ENCODE peak calls at places on chromosome 20, in four cellular contexts. S, N, P and Q are unnamed samples.
A peak's percentile ranks its signal among the peaks of the same experiment; 100 is the strongest.

GRCh38 chr20:34209111-34209510 is 32.1 kb upstream of the ASIP start:
- DNase-seq in S (no peak), N (no peak), P (no peak), Q (no peak)

GRCh38 chr20:64038579-64039292 is 2.8 kb downstream of the C20orf204 start:
- DNase-seq in S (peak; percentile 89), N (peak; percentile 85), P (peak; percentile 70), Q (no peak)

GRCh38 chr20:25285856-25286798 is 38.2 kb downstream of the PYGB start:
- DNase-seq in S (peak; percentile 59), N (no peak), P (peak; percentile 7), Q (no peak)

GRCh38 chr20:58690851-58691250 is 1.7 kb upstream of the NPEPL1 start:
- DNase-seq in S (no peak), N (no peak), P (no peak), Q (peak; percentile 90)

GRCh38 chr20:56166781-56167465 is 81.6 kb upstream of the MC3R start:
- DNase-seq in S (no peak), N (no peak), P (no peak), Q (no peak)

GRCh38 chr20:48283470-48284110 is 498.3 kb upstream of the SULF2 start:
- DNase-seq in S (peak; percentile 68), N (no peak), P (no peak), Q (no peak)

GRCh38 chr20:22379472-22379871 is 204.9 kb downstream of the FOXA2 start:
- DNase-seq in S (no peak), N (no peak), P (no peak), Q (no peak)

GRCh38 chr20:36519012-36519719 is 22.2 kb upstream of the MYL9 start:
- DNase-seq in S (no peak), N (no peak), P (no peak), Q (no peak)

GRCh38 chr20:33826270-33826897 is 15.2 kb downstream of the CHMP4B start:
- DNase-seq in S (no peak), N (no peak), P (peak; percentile 62), Q (no peak)

GRCh38 chr20:37081717-37082289 is 14.0 kb downstream of the RBL1 start:
- DNase-seq in S (no peak), N (no peak), P (no peak), Q (no peak)

GRCh38 chr20:25198663-25199363 is 3.3 kb downstream of the ENTPD6 start:
- DNase-seq in S (no peak), N (no peak), P (no peak), Q (no peak)

GRCh38 chr20:12949429-12949980 is 59.3 kb upstream of the SPTLC3 start:
- DNase-seq in S (no peak), N (no peak), P (no peak), Q (no peak)

GRCh38 chr20:60903325-60903958 is 348.6 kb upstream of the CDH4 start:
- DNase-seq in S (no peak), N (no peak), P (no peak), Q (no peak)

GRCh38 chr20:41256516-41256915 is 61.0 kb downstream of the ZHX3 start:
- DNase-seq in S (no peak), N (no peak), P (no peak), Q (no peak)

GRCh38 chr20:58471161-58471834 is 43.9 kb downstream of the APCDD1L start:
- DNase-seq in S (peak; percentile 64), N (no peak), P (peak; percentile 35), Q (no peak)

GRCh38 chr20:31691646-31692275 is 30.9 kb downstream of the BCL2L1 start:
- DNase-seq in S (no peak), N (no peak), P (no peak), Q (no peak)

GRCh38 chr20:35042268-35042667 is 50.3 kb downstream of the TRPC4AP start:
- DNase-seq in S (no peak), N (no peak), P (no peak), Q (no peak)

GRCh38 chr20:37194616-37195015 is 15.3 kb upstream of the MROH8 start:
- DNase-seq in S (no peak), N (no peak), P (no peak), Q (no peak)

GRCh38 chr20:31390490-31390889 is at the start of gene DEFB119:
- DNase-seq in S (no peak), N (no peak), P (peak; percentile 47), Q (no peak)

GRCh38 chr20:56522311-56522710 is 2.2 kb upstream of the FAM209A start:
- DNase-seq in S (peak; percentile 49), N (no peak), P (no peak), Q (no peak)

GRCh38 chr20:23086931-23087411 is 847 bp upstream of the CD93 start:
- DNase-seq in S (no peak), N (no peak), P (no peak), Q (no peak)

GRCh38 chr20:47676219-47676721 is 109.0 kb downstream of the SULF2 start:
- DNase-seq in S (peak; percentile 55), N (no peak), P (peak; percentile 38), Q (no peak)

GRCh38 chr20:33811763-33812672 is 870 bp downstream of the CHMP4B start:
- DNase-seq in S (peak; percentile 81), N (peak; percentile 77), P (no peak), Q (no peak)

GRCh38 chr20:37524221-37524700 is 3.2 kb downstream of the NNAT start:
- DNase-seq in S (no peak), N (no peak), P (peak; percentile 86), Q (no peak)

GRCh38 chr20:19992996-19993908 is 23.9 kb upstream of the NAA20 start:
- DNase-seq in S (no peak), N (peak; percentile 76), P (no peak), Q (no peak)

GRCh38 chr20:584375-585301 is 25.5 kb downstream of the TCF15 start:
- DNase-seq in S (no peak), N (no peak), P (no peak), Q (no peak)

GRCh38 chr20:592506-592905 is 17.6 kb downstream of the TCF15 start:
- DNase-seq in S (no peak), N (no peak), P (no peak), Q (no peak)

GRCh38 chr20:591941-592340 is 18.2 kb downstream of the TCF15 start:
- DNase-seq in S (no peak), N (no peak), P (no peak), Q (no peak)

GRCh38 chr20:588476-588875 is 21.6 kb downstream of the TCF15 start:
- DNase-seq in S (no peak), N (no peak), P (no peak), Q (no peak)

DNA sequence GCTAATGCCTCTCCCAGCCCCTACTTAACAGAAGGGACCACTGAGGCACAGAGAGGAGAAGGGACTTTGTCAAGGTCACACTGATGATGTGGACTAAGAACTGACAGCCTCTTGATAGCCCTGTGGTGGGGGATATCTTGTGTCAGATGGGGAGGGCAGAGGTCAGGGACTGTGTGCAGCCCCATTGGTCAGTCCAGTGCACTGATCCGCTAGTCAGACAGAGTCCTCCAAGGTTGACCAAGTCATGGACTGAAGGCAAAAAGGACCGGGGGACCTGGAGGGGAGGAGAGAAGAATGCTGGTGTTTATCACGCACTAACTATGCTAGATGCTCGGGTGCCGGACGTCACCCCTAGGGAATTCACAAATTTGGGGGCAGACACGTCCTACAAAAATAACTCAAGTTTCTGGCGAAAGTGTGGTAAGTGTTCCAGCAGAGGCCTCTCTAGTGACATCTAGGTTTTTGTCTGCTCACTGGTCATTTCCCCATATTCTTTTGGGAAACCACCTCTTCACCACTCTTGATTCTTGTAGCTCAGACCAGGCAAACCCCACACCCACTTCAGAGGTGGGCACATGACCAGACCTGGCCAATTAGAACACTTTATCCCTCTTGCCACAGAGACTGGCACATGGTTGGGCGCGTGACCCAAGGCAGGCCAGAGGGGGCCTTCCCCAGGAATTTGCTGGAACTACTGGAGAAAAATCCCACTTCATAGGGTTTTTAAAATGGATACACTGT is 21.0 kb downstream of the TCF15 start:
- DNase-seq in S (peak; percentile 55), N (no peak), P (no peak), Q (no peak)
- TF ChIP-seq CTCF in S (no peak), N (no peak), P (no peak), Q (no peak)

GRCh38 chr20:4885877-4886276 is 115.4 kb downstream of the SLC23A2 start:
- DNase-seq in S (no peak), N (no peak), P (no peak), Q (no peak)

GRCh38 chr20:4880051-4880450 is 121.3 kb downstream of the SLC23A2 start:
- DNase-seq in S (no peak), N (no peak), P (no peak), Q (no peak)

GRCh38 chr20:4886771-4887527 is 114.4 kb downstream of the SLC23A2 start:
- DNase-seq in S (no peak), N (no peak), P (no peak), Q (no peak)

GRCh38 chr20:4883546-4883945 is 117.8 kb downstream of the SLC23A2 start:
- DNase-seq in S (no peak), N (no peak), P (no peak), Q (no peak)

DNA sequence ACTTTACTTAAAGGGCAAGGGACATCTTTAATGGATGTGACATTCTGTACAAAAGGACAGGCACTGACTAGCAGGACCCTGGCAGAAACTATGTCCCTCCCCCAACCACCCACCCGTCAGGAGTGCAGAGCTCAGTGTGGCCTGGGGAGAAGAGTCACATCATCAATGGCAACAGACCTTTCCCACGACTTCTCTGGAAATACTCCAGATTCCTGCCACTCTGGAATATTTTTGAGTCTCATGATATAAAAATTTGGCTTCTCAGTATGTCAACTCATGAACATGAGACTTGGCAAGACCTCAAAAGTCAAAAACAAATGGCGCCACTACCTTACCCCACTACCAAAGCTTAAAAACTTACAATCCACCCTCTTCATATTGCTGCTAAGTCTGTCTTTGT is 118.3 kb downstream of the SLC23A2 start:
- DNase-seq in S (no peak), N (no peak), P (no peak), Q (no peak)
- TF ChIP-seq CTCF in S (no peak), N (no peak), P (no peak), Q (no peak)

DNA sequence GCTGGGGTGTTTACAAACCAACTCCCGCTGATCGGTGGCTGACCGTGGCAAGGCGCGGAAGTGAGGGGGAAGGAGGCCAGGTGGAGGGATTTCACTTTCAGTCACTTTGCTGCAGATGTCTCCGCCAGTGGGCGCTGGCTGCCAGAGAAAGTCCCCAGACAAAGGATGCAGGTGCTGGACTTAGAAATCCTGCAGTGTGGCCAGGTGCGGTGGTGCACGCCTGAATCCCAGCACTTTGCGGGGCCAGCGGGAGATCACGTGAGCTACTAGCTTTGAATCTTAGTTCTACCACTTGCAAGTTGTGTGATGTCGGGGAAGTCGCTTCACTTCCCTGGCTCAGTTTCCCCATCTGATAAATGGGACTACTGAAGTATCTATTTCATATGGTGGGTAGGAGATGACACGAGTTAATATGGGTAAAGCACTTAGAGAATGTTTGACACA is 180.4 kb downstream of the ZNF217 start:
- DNase-seq in S (peak; percentile 70), N (peak; percentile 35), P (peak; percentile 16), Q (no peak)
- TF ChIP-seq CTCF in S (peak; percentile 34), N (peak; percentile 52), P (peak; percentile 55), Q (no peak)

DNA sequence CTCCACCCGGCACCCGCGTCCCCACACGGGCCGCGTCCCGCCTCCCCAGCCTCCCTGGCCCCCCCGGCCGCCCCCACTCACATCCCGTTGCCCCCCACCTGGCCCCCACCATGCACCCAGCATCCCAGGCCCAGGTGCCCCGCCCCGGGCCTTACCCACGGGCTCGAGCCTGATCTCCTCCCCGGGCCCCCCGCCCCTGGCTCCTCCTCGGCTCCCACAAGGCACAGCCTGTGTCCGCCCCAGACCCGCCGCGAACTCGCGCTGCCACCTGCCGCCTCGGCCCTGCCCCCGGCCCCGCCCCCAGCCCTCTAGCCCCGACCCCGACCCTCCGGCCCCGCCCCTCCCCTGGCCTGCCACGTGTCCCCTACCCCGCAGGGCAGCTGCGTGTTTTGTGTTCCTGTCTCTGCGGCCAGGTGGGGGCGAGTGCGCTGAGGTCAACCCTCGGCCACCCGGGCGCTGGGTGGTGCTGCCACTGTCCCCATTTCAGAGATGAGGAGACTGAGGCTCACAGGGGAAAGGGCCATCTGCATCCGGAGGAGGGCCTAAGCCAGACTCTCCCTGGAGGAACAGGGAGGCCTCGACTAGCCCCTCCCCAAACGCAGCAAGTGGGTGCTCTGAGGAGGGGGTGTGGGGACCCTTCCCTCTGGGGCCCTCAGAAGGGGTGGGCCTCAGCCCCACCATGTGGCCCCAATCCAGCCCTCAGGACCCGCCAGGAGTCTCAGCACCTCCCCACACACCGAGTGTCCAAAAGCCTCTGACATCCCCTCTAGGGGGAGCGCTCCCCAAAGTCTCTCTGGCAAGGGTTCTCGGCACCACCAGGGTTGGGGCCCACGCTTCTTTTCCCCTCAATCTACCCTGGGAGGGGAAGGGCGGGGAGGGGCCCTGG is 99.8 kb downstream of the TAF4 start:
- DNase-seq in S (no peak), N (no peak), P (peak; percentile 41), Q (no peak)
- TF ChIP-seq CTCF in S (no peak), N (no peak), P (no peak), Q (no peak)